ENCODE peak calls at places on chromosomes 4 and X, in four cellular contexts. C is AG04449, E is RWPE2, P is HCT116. F is an unnamed sample.

GRCh38 chr4:5066101-5066500 is 14.8 kb downstream of the STK32B start:
- DNase-seq in C (no peak), E (no peak), P (no peak), F (no peak)

GRCh38 chrX:37409278-37409677 is 60.1 kb downstream of the PRRG1 start:
- DNase-seq in C (no peak), E (no peak), P (no peak), F (no peak)

GRCh38 chr4:39987505-39987904 is 9.8 kb upstream of the PDS5A start:
- DNase-seq in C (no peak), E (no peak), P (no peak), F (no peak)

GRCh38 chr4:52939739-52940138 is 77.6 kb downstream of the RASL11B start:
- DNase-seq in C (no peak), E (no peak), P (no peak), F (no peak)

GRCh38 chrX:136708348-136708747 is 60.4 kb downstream of the CD40LG start:
- DNase-seq in C (no peak), E (no peak), P (no peak), F (no peak)

GRCh38 chrX:70452143-70452733 is 7.6 kb downstream of the DLG3 start:
- DNase-seq in C (no peak), E (no peak), P (peak; percentile 18), F (no peak)

GRCh38 chr4:157819693-157820464 is 352.9 kb downstream of the GASK1B start:
- DNase-seq in C (no peak), E (no peak), P (no peak), F (no peak)

GRCh38 chr4:7945709-7946380 is 6.2 kb upstream of the AFAP1 start:
- DNase-seq in C (no peak), E (no peak), P (no peak), F (no peak)

GRCh38 chrX:21639775-21640174 is 18.4 kb downstream of the KLHL34 start:
- DNase-seq in C (no peak), E (no peak), P (no peak), F (no peak)

GRCh38 chr4:706834-707598 is 1.4 kb downstream of the PCGF3 start:
- DNase-seq in C (no peak), E (peak; percentile 34), P (no peak), F (no peak)

GRCh38 chr4:708631-708933 is 3.0 kb downstream of the PCGF3 start:
- DNase-seq in C (no peak), E (no peak), P (no peak), F (no peak)

GRCh38 chr4:710116-710515 is 4.5 kb downstream of the PCGF3 start:
- DNase-seq in C (no peak), E (peak; percentile 49), P (no peak), F (no peak)

GRCh38 chr4:709348-709747 is 3.7 kb downstream of the PCGF3 start:
- DNase-seq in C (no peak), E (no peak), P (no peak), F (no peak)

DNA sequence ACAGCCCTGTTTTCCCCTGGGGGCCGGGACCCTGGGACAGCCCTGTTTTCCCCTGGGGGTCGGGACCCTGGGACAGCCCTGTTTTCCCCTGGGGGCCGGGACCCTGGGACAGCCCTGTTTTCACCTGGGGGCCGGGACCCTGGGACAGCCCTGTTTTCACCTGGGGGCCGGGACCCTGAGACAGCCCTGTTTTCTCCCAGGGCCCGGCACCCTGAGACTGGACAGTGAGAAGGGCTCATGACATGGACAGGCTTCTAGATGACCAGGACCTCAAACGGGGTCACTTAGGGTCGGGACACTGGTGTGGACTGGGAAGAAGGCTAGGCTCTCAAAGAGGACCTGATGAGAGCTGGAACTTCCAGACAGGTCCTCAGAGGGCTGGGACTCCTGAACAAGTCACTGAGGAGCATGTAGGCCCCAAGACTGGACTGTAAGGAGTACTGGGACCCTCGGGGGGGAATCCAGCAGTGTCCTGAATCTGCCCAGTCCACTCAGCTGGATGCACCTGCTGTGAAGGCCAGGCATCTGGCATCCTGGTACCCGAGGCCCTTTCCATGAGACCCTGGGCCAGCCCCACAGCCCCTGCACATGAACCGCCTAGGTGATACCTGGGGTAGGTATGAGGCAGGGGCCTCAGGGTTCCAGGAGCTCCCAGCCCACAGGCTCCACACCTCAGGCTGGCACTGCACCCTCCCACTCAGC is 2.4 kb downstream of the PCGF3 start:
- DNase-seq in C (no peak), E (peak; percentile 46), P (no peak), F (no peak)
- H3K4me3 ChIP-seq in C (peak overlapping the region; percentile 12), E (no peak overlapping the region), P (no peak overlapping the region), F (no peak overlapping the region)

GRCh38 chr4:147543039-147543438 is 62.1 kb downstream of the EDNRA start:
- DNase-seq in C (no peak), E (no peak), P (no peak), F (no peak)

GRCh38 chr4:147535161-147535560 is 54.3 kb downstream of the EDNRA start:
- DNase-seq in C (no peak), E (no peak), P (no peak), F (no peak)

GRCh38 chr4:147542229-147542990 is 61.5 kb downstream of the EDNRA start:
- DNase-seq in C (no peak), E (no peak), P (no peak), F (no peak)

GRCh38 chr4:147539959-147540358 is 59.1 kb downstream of the EDNRA start:
- DNase-seq in C (no peak), E (no peak), P (no peak), F (no peak)
- H3K4me3 ChIP-seq in C (no peak overlapping the region), E (no peak overlapping the region), P (no peak overlapping the region), F (no peak overlapping the region)

GRCh38 chr4:176444741-176445140 is 125.0 kb downstream of the SPCS3 start:
- DNase-seq in C (no peak), E (no peak), P (no peak), F (no peak)
- H3K4me3 ChIP-seq in C (no peak overlapping the region), E (no peak overlapping the region), P (no peak overlapping the region), F (no peak overlapping the region)

DNA sequence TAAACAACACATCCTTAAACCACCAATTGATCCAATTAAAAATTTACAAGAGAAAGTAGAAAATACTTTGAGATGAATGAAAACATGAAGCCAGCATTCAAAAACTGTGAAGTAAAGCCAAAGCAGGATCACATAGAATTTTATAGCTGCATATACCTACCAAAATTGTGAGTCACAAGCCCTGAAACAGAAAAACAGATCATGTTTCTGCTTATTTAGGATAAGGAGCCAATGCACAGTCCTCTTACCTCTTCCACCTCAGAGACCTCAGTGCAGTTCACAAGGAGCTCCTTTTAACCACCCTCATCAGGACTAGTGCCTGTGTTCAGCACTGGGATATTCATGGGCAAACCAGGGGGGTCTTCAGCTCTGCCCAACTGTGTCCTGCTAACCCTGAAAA is 386.7 kb downstream of the TECRL start:
- DNase-seq in C (no peak), E (no peak), P (no peak), F (no peak)
- H3K4me3 ChIP-seq in C (no peak overlapping the region), E (no peak overlapping the region), P (no peak overlapping the region), F (no peak overlapping the region)

GRCh38 chr4:78722880-78723279 is 53.3 kb upstream of the BMP2K start:
- DNase-seq in C (no peak), E (no peak), P (no peak), F (no peak)

GRCh38 chr4:78720151-78720726 is 55.9 kb upstream of the BMP2K start:
- DNase-seq in C (no peak), E (no peak), P (no peak), F (no peak)

GRCh38 chr4:78720994-78721677 is 55.0 kb upstream of the BMP2K start:
- DNase-seq in C (no peak), E (no peak), P (no peak), F (no peak)

GRCh38 chr4:78722320-78722719 is 53.8 kb upstream of the BMP2K start:
- DNase-seq in C (no peak), E (no peak), P (no peak), F (no peak)

GRCh38 chr4:78721739-78722138 is 54.4 kb upstream of the BMP2K start:
- DNase-seq in C (no peak), E (no peak), P (no peak), F (no peak)
- H3K4me3 ChIP-seq in C (no peak overlapping the region), E (no peak overlapping the region), P (no peak overlapping the region), F (no peak overlapping the region)

DNA sequence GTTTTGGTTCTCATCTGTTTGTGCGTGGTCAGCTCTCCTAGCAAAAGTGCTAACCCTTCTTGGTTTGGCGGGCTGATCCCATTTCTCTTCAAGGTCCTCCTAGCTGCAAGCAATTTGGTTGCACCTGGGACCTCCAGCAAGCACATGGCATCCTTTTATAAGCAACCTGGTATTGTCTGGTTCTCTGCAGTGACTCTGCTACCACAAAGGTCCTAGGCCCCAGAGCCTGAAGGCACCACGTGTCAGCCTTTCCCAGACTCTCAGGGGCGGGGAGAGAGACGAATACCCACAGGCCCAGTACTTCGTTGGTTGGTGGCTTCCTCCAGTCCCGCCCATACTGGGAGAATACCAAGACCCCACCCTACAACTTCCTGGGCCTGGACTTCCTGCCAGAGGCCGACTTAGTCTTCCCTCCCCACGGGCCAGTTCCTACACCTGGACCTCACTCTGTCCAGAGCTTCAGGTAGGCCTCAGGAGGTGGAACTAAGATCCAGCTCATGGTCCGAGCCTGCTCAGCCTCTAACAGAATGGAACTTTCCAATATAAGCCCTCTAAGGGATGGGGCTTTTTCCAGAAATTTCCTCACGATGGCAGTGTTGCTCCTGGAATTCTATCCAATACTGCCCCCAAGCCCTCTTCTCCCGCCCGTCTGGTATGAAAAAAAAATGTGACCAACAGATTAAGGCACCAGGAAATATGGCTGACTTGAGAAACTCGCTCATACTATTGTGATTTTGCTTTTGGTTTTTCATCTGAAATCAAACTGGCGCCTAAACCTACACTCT is 192.5 kb upstream of the STK26 start:
- DNase-seq in C (no peak), E (no peak), P (peak; percentile 85), F (no peak)
- H3K4me3 ChIP-seq in C (no peak overlapping the region), E (no peak overlapping the region), P (peak overlapping the region; percentile 55), F (peak overlapping the region; percentile 41)

GRCh38 chrX:155744534-155744933 is 131.8 kb upstream of the TMLHE start:
- DNase-seq in C (no peak), E (no peak), P (no peak), F (no peak)
- H3K4me3 ChIP-seq in C (no peak overlapping the region), E (no peak overlapping the region), P (no peak overlapping the region), F (no peak overlapping the region)

GRCh38 chrX:39721570-39722279 is 376.0 kb downstream of the BCOR start:
- DNase-seq in C (no peak), E (no peak), P (no peak), F (no peak)
- H3K4me3 ChIP-seq in C (no peak overlapping the region), E (no peak overlapping the region), P (no peak overlapping the region), F (no peak overlapping the region)

GRCh38 chr4:113758361-113758760 is 3.2 kb downstream of the CAMK2D start:
- DNase-seq in C (peak; percentile 80), E (no peak), P (no peak), F (peak; percentile 56)
- H3K4me3 ChIP-seq in C (peak overlapping the region; percentile 90), E (no peak overlapping the region), P (no peak overlapping the region), F (peak overlapping the region; percentile 13)

GRCh38 chr4:82737354-82737753 is 61.2 kb downstream of the SCD5 start:
- DNase-seq in C (no peak), E (no peak), P (no peak), F (no peak)
- H3K4me3 ChIP-seq in C (no peak overlapping the region), E (no peak overlapping the region), P (no peak overlapping the region), F (no peak overlapping the region)

F was measured in LNCaP clone FGC.